ENCODE peak calls at places on chromosomes 5 and 9, in four cellular contexts. K is nucleus accumbens; B is stimulated activated CD4-positive, alpha-beta T cell treated with anti-CD3 and anti-CD28 coated beads, Interleukin-1b, Interleukin-23, amount 100 ng/mL, for 1 hour; U is stimulated activated CD8-positive, alpha-beta memory T cell treated with anti-CD3 and anti-CD28 coated beads, Interleukin-2, amount 100 ng/mL, for 1 hour. Q is an unnamed sample.

GRCh38 chr5:53463909-53464621 is 16.4 kb upstream of the FST start:
- DNase-seq in K (no peak), B (no peak), U (no peak), Q (no peak)

GRCh38 chr5:181118369-181118768 is 12.6 kb downstream of the OR2V1 start:
- DNase-seq in K (no peak), B (no peak), U (no peak), Q (no peak)

GRCh38 chr5:173984218-173984617 is 4.8 kb upstream of the C5orf47 start:
- DNase-seq in K (no peak), B (no peak), U (no peak), Q (peak)

GRCh38 chr5:99019812-99020697 is 91.2 kb upstream of the CHD1 start:
- DNase-seq in K (no peak), B (no peak), U (no peak), Q (peak)

GRCh38 chr9:119370816-119371215 is 1.6 kb upstream of the BRINP1 start:
- DNase-seq in K (peak), B (no peak), U (no peak), Q (peak)

GRCh38 chr5:137994556-137994955 is 38.3 kb downstream of the FAM13B start:
- DNase-seq in K (no peak), B (no peak), U (no peak), Q (no peak)

GRCh38 chr9:137049544-137050449 is 3.8 kb upstream of the NPDC1 start:
- DNase-seq in K (peak), B (no peak), U (no peak), Q (peak)

GRCh38 chr5:104947061-104947460 is 1384.5 kb upstream of the NUDT12 start:
- DNase-seq in K (no peak), B (no peak), U (no peak), Q (no peak)

GRCh38 chr9:109242751-109243150 is 75.7 kb upstream of the FRRS1L start:
- DNase-seq in K (no peak), B (no peak), U (no peak), Q (peak)

GRCh38 chr9:70390922-70391321 is 23.5 kb downstream of the KLF9 start:
- DNase-seq in K (no peak), B (no peak), U (no peak), Q (no peak)

GRCh38 chr9:94829380-94830070 is 103.0 kb downstream of the AOPEP start:
- DNase-seq in K (no peak), B (no peak), U (no peak), Q (no peak)

GRCh38 chr9:131395027-131395744 is 1.3 kb downstream of the PRRC2B start:
- DNase-seq in K (no peak), B (peak), U (no peak), Q (peak)

GRCh38 chr5:5419291-5420210 is 2.9 kb upstream of the ICE1 start:
- DNase-seq in K (no peak), B (no peak), U (no peak), Q (peak)

GRCh38 chr5:170736966-170737365 is 46.6 kb upstream of the GABRP start:
- DNase-seq in K (no peak), B (no peak), U (no peak), Q (no peak)

GRCh38 chr9:133768371-133768858 is 30.3 kb upstream of the SARDH start:
- DNase-seq in K (no peak), B (no peak), U (no peak), Q (no peak)

GRCh38 chr5:113059232-113059805 is 82.7 kb downstream of the DCP2 start:
- DNase-seq in K (no peak), B (no peak), U (no peak), Q (no peak)

GRCh38 chr5:78698218-78698751 is 49.7 kb upstream of the LHFPL2 start:
- DNase-seq in K (no peak), B (no peak), U (no peak), Q (peak)

GRCh38 chr5:141844414-141845097 is 33.7 kb downstream of the PCDH1 start:
- DNase-seq in K (no peak), B (no peak), U (no peak), Q (no peak)